ENCODE peak calls at places on chromosomes 13 and 19, in nine cellular contexts. H is dorsolateral prefrontal cortex; N is stomach; D is lower lobe of right lung; C is H1; U is CD8-positive, alpha-beta T cell; J is AG09309; Q is HFF-Myc; F is epithelial cell of proximal tubule. R is an unnamed sample.

GRCh38 chr13:45527699-45528462 is 63.1 kb downstream of the COG3 start:
- DNase-seq in H (no peak), N (peak; percentile 66), D (no peak), C (no peak), U (no peak), J (no peak), Q (no peak), F (no peak), R (no peak)

GRCh38 chr13:88857256-88857655 is 1186.1 kb downstream of the SLITRK5 start:
- DNase-seq in H (no peak), N (no peak), D (no peak), C (no peak), U (no peak), J (no peak), Q (no peak), F (no peak), R (no peak)

GRCh38 chr13:26502826-26503225 is 54.7 kb upstream of the WASF3 start:
- DNase-seq in H (no peak), N (no peak), D (no peak), C (no peak), U (no peak), J (peak; percentile 70), Q (peak; percentile 36), F (no peak), R (no peak)

GRCh38 chr19:15108145-15108844 is 1.1 kb downstream of the SYDE1 start:
- DNase-seq in H (no peak), N (no peak), D (no peak), C (no peak), U (no peak), J (no peak), Q (no peak), F (no peak), R (no peak)

GRCh38 chr19:39133431-39134270 is 8.1 kb downstream of the PAK4 start:
- DNase-seq in H (no peak), N (peak; percentile 56), D (no peak), C (no peak), U (no peak), J (no peak), Q (no peak), F (no peak), R (no peak)

GRCh38 chr13:113124211-113125025 is 1.8 kb downstream of the F10 start:
- DNase-seq in H (peak; percentile 25), N (no peak), D (peak; percentile 25), C (no peak), U (no peak), J (no peak), Q (no peak), F (no peak), R (no peak)

GRCh38 chr13:113489171-113489548 is 1.4 kb downstream of the DCUN1D2 start:
- DNase-seq in H (no peak), N (no peak), D (no peak), C (no peak), U (no peak), J (no peak), Q (no peak), F (no peak), R (no peak)

GRCh38 chr19:54448774-54449700 is at the start of gene LENG8:
- DNase-seq in H (peak; percentile 99), N (peak; percentile 98), D (peak; percentile 99), C (peak; percentile 92), U (peak; percentile 95), J (peak; percentile 94), Q (peak; percentile 94), F (peak; percentile 80), R (peak; percentile 96)

GRCh38 chr13:111629933-111630332 is 309.5 kb downstream of the TEX29 start:
- DNase-seq in H (peak; percentile 58), N (no peak), D (no peak), C (no peak), U (no peak), J (no peak), Q (no peak), F (no peak), R (no peak)

GRCh38 chr19:12864721-12865715 is 16.2 kb downstream of the DNASE2 start:
- DNase-seq in H (no peak), N (peak; percentile 55), D (no peak), C (no peak), U (no peak), J (no peak), Q (no peak), F (no peak), R (no peak)

GRCh38 chr13:64154514-64154913 is 2738.9 kb upstream of the PCDH20 start:
- DNase-seq in H (no peak), N (no peak), D (no peak), C (no peak), U (no peak), J (peak; percentile 7), Q (peak; percentile 1), F (no peak), R (no peak)

GRCh38 chr13:60572003-60572792 is 175.2 kb downstream of the TDRD3 start:
- DNase-seq in H (no peak), N (no peak), D (no peak), C (no peak), U (no peak), J (peak; percentile 25), Q (peak; percentile 25), F (peak; percentile 71), R (no peak)

GRCh38 chr13:60043262-60043661 is 120.5 kb downstream of the DIAPH3 start:
- DNase-seq in H (no peak), N (no peak), D (no peak), C (no peak), U (no peak), J (no peak), Q (no peak), F (no peak), R (no peak)

GRCh38 chr19:15187026-15188007 is 13.5 kb downstream of the NOTCH3 start:
- DNase-seq in H (no peak), N (no peak), D (no peak), C (peak; percentile 67), U (no peak), J (no peak), Q (no peak), F (no peak), R (no peak)

GRCh38 chr13:59178344-59178743 is 985.4 kb downstream of the DIAPH3 start:
- DNase-seq in H (no peak), N (no peak), D (no peak), C (no peak), U (no peak), J (no peak), Q (no peak), F (no peak), R (no peak)

GRCh38 chr19:9445037-9445436 is 9.7 kb upstream of the ZNF266 start:
- DNase-seq in H (no peak), N (no peak), D (no peak), C (no peak), U (no peak), J (no peak), Q (no peak), F (no peak), R (no peak)

GRCh38 chr19:35476149-35476548 is 14.1 kb downstream of the KRTDAP start:
- DNase-seq in H (no peak), N (no peak), D (no peak), C (peak; percentile 83), U (no peak), J (no peak), Q (no peak), F (no peak), R (no peak)

GRCh38 chr19:34772697-34773554 is at the start of gene ZNF599:
- DNase-seq in H (peak; percentile 88), N (peak; percentile 91), D (peak; percentile 94), C (peak; percentile 91), U (peak; percentile 89), J (peak; percentile 43), Q (peak; percentile 67), F (peak; percentile 38), R (peak; percentile 77)

GRCh38 chr13:99124695-99125334 is 75.8 kb upstream of the UBAC2 start:
- DNase-seq in H (no peak), N (no peak), D (no peak), C (no peak), U (no peak), J (peak; percentile 4), Q (peak; percentile 9), F (no peak), R (no peak)

GRCh38 chr19:38224014-38224862 is at the start of gene DPF1:
- DNase-seq in H (peak; percentile 84), N (peak; percentile 34), D (no peak), C (peak; percentile 94), U (no peak), J (no peak), Q (peak; percentile 31), F (no peak), R (peak; percentile 53)

GRCh38 chr19:11227201-11227886 is 12.1 kb upstream of the ANGPTL8 start:
- DNase-seq in H (no peak), N (no peak), D (no peak), C (peak; percentile 94), U (no peak), J (no peak), Q (no peak), F (no peak), R (no peak)
- TF ChIP-seq CTCF in H (no peak), N (no peak), D (peak; percentile 13), C (peak; percentile 83), U (no peak), J (no peak), Q (peak; percentile 33), F (peak; percentile 37), R (peak; percentile 29)

GRCh38 chr13:43044720-43045301 is 21.4 kb downstream of the DNAJC15 start:
- DNase-seq in H (no peak), N (no peak), D (no peak), C (no peak), U (no peak), J (no peak), Q (no peak), F (no peak), R (no peak)
- H3K4me3 ChIP-seq in H (no peak overlapping the region), N (no peak overlapping the region), D (no peak overlapping the region), C (no peak overlapping the region), U (no peak overlapping the region), J (no peak overlapping the region), Q (no peak overlapping the region), F (peak overlapping the region; percentile 19), R (peak overlapping the region; percentile 44)

DNA sequence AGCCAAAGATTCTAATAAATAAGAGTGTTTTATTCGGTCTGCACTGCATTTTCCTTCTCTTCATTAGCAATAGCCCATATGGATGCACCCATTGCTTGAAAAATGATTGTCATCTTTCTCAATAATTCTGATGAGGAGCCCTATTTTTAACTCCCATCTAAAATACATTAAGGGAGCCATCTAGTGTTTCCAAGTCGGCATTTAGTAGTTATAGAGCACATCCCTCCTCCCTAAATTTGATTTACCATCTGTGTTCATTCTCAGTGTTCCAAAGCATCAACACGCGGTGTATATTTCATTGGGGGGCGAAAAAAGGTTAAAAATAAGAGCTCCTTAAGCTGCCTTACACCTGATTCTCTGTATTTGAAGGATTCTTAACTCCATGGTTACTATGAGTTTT is 119.2 kb upstream of the IPO5 start:
- DNase-seq in H (no peak), N (no peak), D (no peak), C (no peak), U (no peak), J (no peak), Q (no peak), F (no peak), R (no peak)
- TF ChIP-seq CTCF in H (no peak), N (no peak), D (no peak), C (no peak), U (no peak), J (peak; percentile 2), Q (no peak), F (no peak), R (no peak)

DNA sequence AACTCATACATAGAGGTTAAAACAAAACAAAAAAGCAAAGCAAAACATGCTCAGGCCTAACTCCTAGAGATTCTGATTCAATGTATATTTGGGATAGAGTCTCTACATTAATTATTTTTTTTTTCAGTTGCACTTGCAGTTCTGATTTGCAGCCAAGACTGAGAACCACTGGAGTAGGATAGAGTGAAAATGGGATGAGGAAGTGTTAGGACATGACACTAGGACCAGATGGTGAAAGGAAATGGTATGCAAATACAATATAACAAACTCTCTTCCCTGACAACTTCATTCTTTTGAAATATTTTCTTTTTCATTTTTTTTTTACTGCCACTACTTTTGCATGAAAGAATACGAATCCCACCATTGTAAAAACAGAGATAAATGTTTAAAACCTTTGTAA is 1.8 kb downstream of the CCDC122 start:
- DNase-seq in H (no peak), N (no peak), D (no peak), C (no peak), U (no peak), J (no peak), Q (no peak), F (no peak), R (no peak)
- H3K4me3 ChIP-seq in H (peak overlapping the region; percentile 79), N (no peak overlapping the region), D (no peak overlapping the region), C (no peak overlapping the region), U (no peak overlapping the region), J (no peak overlapping the region), Q (no peak overlapping the region), F (no peak overlapping the region), R (no peak overlapping the region)